ENCODE peak calls at places on chromosomes 3 and 15, in ten cellular contexts. One of them, this sample, is unnamed.
A peak's percentile ranks its signal among the peaks of the same experiment; 100 is the strongest.

GRCh38 chr3:33636125-33636855 is 81.8 kb downstream of the CLASP2 start:
- DNase-seq in left lung: no peak
- DNase-seq in cardiac muscle cell: peak; percentile 69
- DNase-seq in brain microvascular endothelial cell: peak; percentile 64
- DNase-seq in mesendoderm: peak; percentile 80
- DNase-seq in gastrocnemius medialis: no peak
- DNase-seq in breast epithelium: no peak
- DNase-seq in A549: peak; percentile 73
- DNase-seq in AG04450: peak; percentile 42
- DNase-seq in thyroid gland: no peak
- DNase-seq in this sample: peak; percentile 27

GRCh38 chr15:96343529-96344072 is 13.1 kb downstream of the NR2F2 start:
- DNase-seq in breast epithelium: no peak
- DNase-seq in cardiac muscle cell: no peak
- DNase-seq in A549: no peak
- DNase-seq in brain microvascular endothelial cell: no peak
- DNase-seq in left lung: no peak
- DNase-seq in AG04450: no peak
- DNase-seq in gastrocnemius medialis: no peak
- DNase-seq in mesendoderm: no peak
- DNase-seq in thyroid gland: no peak
- DNase-seq in this sample: no peak

GRCh38 chr15:56243117-56243773 is 434 bp downstream of the RFX7 start:
- DNase-seq in A549: peak; percentile 67
- DNase-seq in mesendoderm: peak; percentile 78
- DNase-seq in brain microvascular endothelial cell: no peak
- DNase-seq in gastrocnemius medialis: peak; percentile 35
- DNase-seq in cardiac muscle cell: peak; percentile 54
- DNase-seq in thyroid gland: peak; percentile 44
- DNase-seq in breast epithelium: peak; percentile 20
- DNase-seq in AG04450: no peak
- DNase-seq in left lung: peak; percentile 57
- DNase-seq in this sample: peak; percentile 24

GRCh38 chr3:32109256-32109655 is 2.8 kb downstream of the GPD1L start:
- DNase-seq in gastrocnemius medialis: peak; percentile 93
- DNase-seq in brain microvascular endothelial cell: peak; percentile 9
- DNase-seq in thyroid gland: peak; percentile 100
- DNase-seq in cardiac muscle cell: peak; percentile 55
- DNase-seq in breast epithelium: peak; percentile 86
- DNase-seq in AG04450: no peak
- DNase-seq in left lung: peak; percentile 85
- DNase-seq in mesendoderm: peak; percentile 27
- DNase-seq in A549: no peak
- DNase-seq in this sample: no peak

GRCh38 chr3:50137567-50137966 is 17.6 kb upstream of the SEMA3F start:
- DNase-seq in gastrocnemius medialis: no peak
- DNase-seq in breast epithelium: no peak
- DNase-seq in mesendoderm: no peak
- DNase-seq in thyroid gland: no peak
- DNase-seq in A549: no peak
- DNase-seq in cardiac muscle cell: no peak
- DNase-seq in brain microvascular endothelial cell: no peak
- DNase-seq in left lung: no peak
- DNase-seq in AG04450: no peak
- DNase-seq in this sample: no peak

GRCh38 chr3:45554001-45554691 is 40.4 kb upstream of the LIMD1 start:
- DNase-seq in breast epithelium: no peak
- DNase-seq in gastrocnemius medialis: peak; percentile 86
- DNase-seq in cardiac muscle cell: peak; percentile 54
- DNase-seq in AG04450: no peak
- DNase-seq in left lung: no peak
- DNase-seq in thyroid gland: peak; percentile 35
- DNase-seq in A549: no peak
- DNase-seq in mesendoderm: peak; percentile 90
- DNase-seq in brain microvascular endothelial cell: no peak
- DNase-seq in this sample: no peak

GRCh38 chr3:19596408-19596807 is 337.6 kb downstream of the EFHB start:
- DNase-seq in gastrocnemius medialis: no peak
- DNase-seq in AG04450: no peak
- DNase-seq in A549: no peak
- DNase-seq in brain microvascular endothelial cell: no peak
- DNase-seq in left lung: no peak
- DNase-seq in mesendoderm: no peak
- DNase-seq in breast epithelium: no peak
- DNase-seq in cardiac muscle cell: no peak
- DNase-seq in thyroid gland: no peak
- DNase-seq in this sample: no peak

GRCh38 chr3:35200056-35200455 is 439.3 kb upstream of the ARPP21 start:
- DNase-seq in left lung: no peak
- DNase-seq in cardiac muscle cell: no peak
- DNase-seq in thyroid gland: no peak
- DNase-seq in AG04450: no peak
- DNase-seq in brain microvascular endothelial cell: peak; percentile 70
- DNase-seq in gastrocnemius medialis: no peak
- DNase-seq in breast epithelium: no peak
- DNase-seq in mesendoderm: peak; percentile 14
- DNase-seq in A549: peak; percentile 15
- DNase-seq in this sample: no peak

GRCh38 chr3:129031476-129032215 is 28.9 kb upstream of the GP9 start:
- DNase-seq in AG04450: no peak
- DNase-seq in A549: no peak
- DNase-seq in gastrocnemius medialis: no peak
- DNase-seq in thyroid gland: no peak
- DNase-seq in left lung: no peak
- DNase-seq in brain microvascular endothelial cell: no peak
- DNase-seq in breast epithelium: no peak
- DNase-seq in mesendoderm: no peak
- DNase-seq in cardiac muscle cell: no peak
- DNase-seq in this sample: no peak

DNA sequence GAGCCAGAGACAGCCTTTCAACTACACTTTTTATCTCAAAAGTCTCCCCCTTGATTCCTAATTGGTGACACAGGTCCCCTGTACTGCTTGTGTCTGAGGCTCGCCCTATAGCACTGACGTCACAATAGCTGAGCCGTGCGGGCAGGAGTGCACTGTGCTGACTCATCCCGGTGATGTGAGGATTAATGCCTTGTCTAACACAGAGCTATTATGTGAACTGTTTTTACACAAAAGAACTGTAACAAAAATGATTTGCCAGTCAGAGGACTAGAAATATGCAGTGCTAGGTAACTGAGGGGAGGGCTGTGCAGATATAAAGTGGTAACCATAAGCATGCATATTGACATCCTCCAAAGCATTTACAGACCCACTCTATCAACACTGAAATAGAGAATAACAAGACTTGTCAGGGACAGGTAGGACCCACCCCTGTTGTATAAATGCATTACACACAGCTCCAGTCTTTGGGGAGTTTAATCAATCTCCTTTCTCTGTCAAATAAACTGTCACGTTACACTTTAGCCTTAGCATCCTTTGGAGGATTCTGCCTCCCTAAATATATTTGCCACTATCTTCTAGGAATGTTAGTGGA is 205.0 kb downstream of the TIGIT start:
- DNase-seq in mesendoderm: no peak
- DNase-seq in cardiac muscle cell: no peak
- DNase-seq in breast epithelium: no peak
- DNase-seq in AG04450: no peak
- DNase-seq in gastrocnemius medialis: no peak
- DNase-seq in A549: peak; percentile 87
- DNase-seq in brain microvascular endothelial cell: peak; percentile 96
- DNase-seq in left lung: no peak
- DNase-seq in thyroid gland: no peak
- DNase-seq in this sample: no peak
- H3K27ac ChIP-seq in mesendoderm: no peak overlapping the region
- H3K27ac ChIP-seq in cardiac muscle cell: no peak overlapping the region
- H3K27ac ChIP-seq in breast epithelium: no peak overlapping the region
- H3K27ac ChIP-seq in AG04450: no peak overlapping the region
- H3K27ac ChIP-seq in gastrocnemius medialis: peak overlapping the region; percentile 62
- H3K27ac ChIP-seq in A549: peak overlapping the region; percentile 86
- H3K27ac ChIP-seq in brain microvascular endothelial cell: peak overlapping the region; percentile 60
- H3K27ac ChIP-seq in left lung: no peak overlapping the region
- H3K27ac ChIP-seq in thyroid gland: no peak overlapping the region
- H3K27ac ChIP-seq in this sample: no peak overlapping the region

DNA sequence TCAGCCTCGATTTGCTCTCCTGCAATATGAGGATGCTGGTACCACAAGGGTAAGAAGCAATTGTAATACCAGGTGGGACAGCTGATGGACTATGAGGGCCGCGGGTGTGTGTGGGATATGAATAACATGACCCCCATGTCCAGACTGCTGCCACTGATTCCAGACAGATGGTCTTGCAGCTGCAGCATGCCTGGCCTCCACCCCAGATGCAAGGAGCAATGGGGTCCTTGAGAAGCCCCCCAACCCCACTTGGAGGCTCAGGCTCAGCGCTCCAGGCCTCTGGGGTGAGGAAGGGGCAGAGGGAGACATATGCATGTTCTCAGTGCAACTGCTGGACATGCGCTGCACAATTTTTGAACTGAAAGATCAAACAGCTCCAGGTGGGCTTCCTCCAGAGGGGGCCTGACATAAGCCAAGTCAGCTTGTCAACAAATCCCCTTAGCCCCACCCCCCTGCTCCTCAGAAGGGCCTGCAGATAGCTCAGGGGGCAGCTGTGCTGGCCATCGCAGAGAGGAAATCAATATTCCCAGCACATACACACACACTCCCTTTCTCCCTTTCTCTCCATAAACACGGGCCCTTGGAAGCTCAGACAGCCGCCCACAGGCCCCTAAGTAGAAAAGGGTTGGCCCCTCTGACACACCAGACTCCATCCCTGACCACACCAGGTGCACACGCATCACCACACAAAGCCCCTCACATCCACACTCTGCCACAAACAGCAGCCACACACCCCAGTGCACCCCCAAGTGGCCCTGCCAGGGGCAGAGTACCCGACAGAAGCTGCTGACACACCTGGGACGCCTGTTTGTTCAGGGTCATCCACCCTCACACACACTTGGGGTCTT is 107.0 kb downstream of the IQSEC1 start:
- DNase-seq in breast epithelium: no peak
- DNase-seq in mesendoderm: no peak
- DNase-seq in brain microvascular endothelial cell: no peak
- DNase-seq in cardiac muscle cell: no peak
- DNase-seq in gastrocnemius medialis: no peak
- DNase-seq in thyroid gland: no peak
- DNase-seq in A549: no peak
- DNase-seq in AG04450: no peak
- DNase-seq in left lung: no peak
- DNase-seq in this sample: no peak
- H3K4me3 ChIP-seq in breast epithelium: peak overlapping the region; percentile 73
- H3K4me3 ChIP-seq in mesendoderm: peak overlapping the region; percentile 58
- H3K4me3 ChIP-seq in brain microvascular endothelial cell: peak overlapping the region; percentile 72
- H3K4me3 ChIP-seq in cardiac muscle cell: peak overlapping the region; percentile 89
- H3K4me3 ChIP-seq in gastrocnemius medialis: peak overlapping the region; percentile 59
- H3K4me3 ChIP-seq in thyroid gland: peak overlapping the region; percentile 84
- H3K4me3 ChIP-seq in A549: peak overlapping the region; percentile 75
- H3K4me3 ChIP-seq in AG04450: peak overlapping the region; percentile 81
- H3K4me3 ChIP-seq in left lung: peak overlapping the region; percentile 80
- H3K4me3 ChIP-seq in this sample: no peak overlapping the region

DNA sequence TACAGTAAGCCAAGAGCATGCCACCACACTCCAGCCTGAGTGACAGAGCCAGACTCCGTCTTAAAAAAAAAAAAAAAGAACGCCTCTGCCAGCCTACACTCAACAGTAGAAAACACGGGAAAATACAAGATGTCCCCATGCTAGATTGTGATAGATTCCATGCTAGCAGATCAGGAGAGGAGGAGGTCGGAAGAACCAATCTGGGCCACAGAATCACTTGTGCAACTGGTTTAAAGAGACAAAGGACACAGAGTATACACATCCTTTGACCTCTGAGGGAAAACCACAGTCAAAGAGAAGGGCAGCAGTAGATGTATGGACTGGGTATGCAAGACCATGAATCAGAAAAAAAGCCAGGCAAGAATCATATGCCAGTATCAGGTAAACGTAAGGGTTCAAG is 15.9 kb downstream of the TBL1XR1 start:
- DNase-seq in AG04450: no peak
- DNase-seq in A549: no peak
- DNase-seq in thyroid gland: no peak
- DNase-seq in brain microvascular endothelial cell: no peak
- DNase-seq in left lung: no peak
- DNase-seq in breast epithelium: no peak
- DNase-seq in cardiac muscle cell: no peak
- DNase-seq in mesendoderm: no peak
- DNase-seq in gastrocnemius medialis: no peak
- DNase-seq in this sample: no peak
- H3K27ac ChIP-seq in AG04450: no peak overlapping the region
- H3K27ac ChIP-seq in A549: no peak overlapping the region
- H3K27ac ChIP-seq in thyroid gland: no peak overlapping the region
- H3K27ac ChIP-seq in brain microvascular endothelial cell: no peak overlapping the region
- H3K27ac ChIP-seq in left lung: no peak overlapping the region
- H3K27ac ChIP-seq in breast epithelium: no peak overlapping the region
- H3K27ac ChIP-seq in cardiac muscle cell: no peak overlapping the region
- H3K27ac ChIP-seq in mesendoderm: no peak overlapping the region
- H3K27ac ChIP-seq in gastrocnemius medialis: no peak overlapping the region
- H3K27ac ChIP-seq in this sample: no peak overlapping the region

DNA sequence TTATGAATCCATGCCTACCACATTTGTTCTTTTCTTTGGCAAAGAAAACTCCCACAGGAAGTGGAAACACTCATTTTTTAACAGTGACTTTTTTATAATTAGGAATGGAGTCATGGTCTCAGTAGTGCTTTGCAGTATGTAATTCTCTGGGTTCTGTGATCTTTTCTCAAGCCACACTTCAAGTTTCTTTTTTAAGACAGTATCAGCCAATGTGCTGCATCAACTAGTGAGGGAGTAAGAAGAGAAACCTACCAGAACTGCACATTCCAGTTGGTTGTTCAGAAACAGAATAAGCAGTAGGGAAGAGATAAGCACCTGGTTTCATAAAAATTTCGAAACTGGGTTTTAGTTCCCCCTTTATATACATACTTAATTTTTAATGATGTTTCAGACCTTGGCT is 126.3 kb downstream of the FOXB1 start:
- DNase-seq in mesendoderm: no peak
- DNase-seq in A549: no peak
- DNase-seq in cardiac muscle cell: no peak
- DNase-seq in thyroid gland: no peak
- DNase-seq in left lung: no peak
- DNase-seq in AG04450: no peak
- DNase-seq in brain microvascular endothelial cell: no peak
- DNase-seq in breast epithelium: no peak
- DNase-seq in gastrocnemius medialis: no peak
- DNase-seq in this sample: no peak
- H3K4me3 ChIP-seq in mesendoderm: no peak overlapping the region
- H3K4me3 ChIP-seq in A549: no peak overlapping the region
- H3K4me3 ChIP-seq in cardiac muscle cell: no peak overlapping the region
- H3K4me3 ChIP-seq in thyroid gland: no peak overlapping the region
- H3K4me3 ChIP-seq in left lung: no peak overlapping the region
- H3K4me3 ChIP-seq in AG04450: no peak overlapping the region
- H3K4me3 ChIP-seq in brain microvascular endothelial cell: no peak overlapping the region
- H3K4me3 ChIP-seq in breast epithelium: no peak overlapping the region
- H3K4me3 ChIP-seq in gastrocnemius medialis: no peak overlapping the region
- H3K4me3 ChIP-seq in this sample: no peak overlapping the region

This sample was measured in CD4-positive, CD25-positive, alpha-beta regulatory T cell.